ENCODE peak calls at places on chromosomes 1 and 21, in nine cellular contexts. One of them, this sample, is unnamed.

GRCh38 chr1:47823016-47823843 is 174.0 kb downstream of the TRABD2B start:
- DNase-seq in GM04503: no peak
- DNase-seq in CD4-positive, alpha-beta T cell: no peak
- DNase-seq in IMR-90: no peak
- DNase-seq in astrocyte: no peak
- DNase-seq in DMS53: no peak
- DNase-seq in CD8-positive, alpha-beta memory T cell: no peak
- DNase-seq in non-pigmented ciliary epithelial cell: no peak
- DNase-seq in Calu3: no peak
- DNase-seq in this sample: no peak

GRCh38 chr1:112717263-112717662 is 2.1 kb upstream of the PPM1J start:
- DNase-seq in non-pigmented ciliary epithelial cell: no peak
- DNase-seq in IMR-90: no peak
- DNase-seq in GM04503: no peak
- DNase-seq in CD4-positive, alpha-beta T cell: no peak
- DNase-seq in DMS53: no peak
- DNase-seq in astrocyte: no peak
- DNase-seq in Calu3: no peak
- DNase-seq in CD8-positive, alpha-beta memory T cell: no peak
- DNase-seq in this sample: no peak

GRCh38 chr1:192977089-192977706 is 82.0 kb downstream of the UCHL5 start:
- DNase-seq in CD4-positive, alpha-beta T cell: no peak
- DNase-seq in non-pigmented ciliary epithelial cell: no peak
- DNase-seq in DMS53: peak; percentile 20
- DNase-seq in astrocyte: no peak
- DNase-seq in Calu3: no peak
- DNase-seq in IMR-90: no peak
- DNase-seq in CD8-positive, alpha-beta memory T cell: no peak
- DNase-seq in GM04503: no peak
- DNase-seq in this sample: no peak

GRCh38 chr1:17531682-17532487 is 7.6 kb upstream of the ARHGEF10L start:
- DNase-seq in GM04503: no peak
- DNase-seq in IMR-90: no peak
- DNase-seq in DMS53: peak; percentile 21
- DNase-seq in non-pigmented ciliary epithelial cell: no peak
- DNase-seq in CD4-positive, alpha-beta T cell: no peak
- DNase-seq in astrocyte: peak; percentile 35
- DNase-seq in Calu3: no peak
- DNase-seq in CD8-positive, alpha-beta memory T cell: no peak
- DNase-seq in this sample: no peak

GRCh38 chr1:199292873-199293272 is 654.0 kb downstream of the PTPRC start:
- DNase-seq in CD8-positive, alpha-beta memory T cell: no peak
- DNase-seq in IMR-90: no peak
- DNase-seq in non-pigmented ciliary epithelial cell: no peak
- DNase-seq in GM04503: no peak
- DNase-seq in DMS53: no peak
- DNase-seq in CD4-positive, alpha-beta T cell: no peak
- DNase-seq in Calu3: no peak
- DNase-seq in astrocyte: no peak
- DNase-seq in this sample: no peak

GRCh38 chr1:44059956-44060355 is 28.7 kb upstream of the SLC6A9 start:
- DNase-seq in astrocyte: no peak
- DNase-seq in IMR-90: peak; percentile 40
- DNase-seq in DMS53: peak; percentile 25
- DNase-seq in CD4-positive, alpha-beta T cell: no peak
- DNase-seq in Calu3: no peak
- DNase-seq in GM04503: no peak
- DNase-seq in CD8-positive, alpha-beta memory T cell: no peak
- DNase-seq in non-pigmented ciliary epithelial cell: no peak
- DNase-seq in this sample: no peak

GRCh38 chr1:47738560-47739182 is 258.5 kb downstream of the TRABD2B start:
- DNase-seq in CD4-positive, alpha-beta T cell: no peak
- DNase-seq in DMS53: peak; percentile 80
- DNase-seq in non-pigmented ciliary epithelial cell: peak; percentile 9
- DNase-seq in IMR-90: peak; percentile 11
- DNase-seq in GM04503: no peak
- DNase-seq in Calu3: peak; percentile 72
- DNase-seq in astrocyte: peak; percentile 10
- DNase-seq in CD8-positive, alpha-beta memory T cell: no peak
- DNase-seq in this sample: no peak

GRCh38 chr21:42585881-42586280 is 67.5 kb upstream of the PDE9A start:
- DNase-seq in Calu3: no peak
- DNase-seq in IMR-90: no peak
- DNase-seq in non-pigmented ciliary epithelial cell: no peak
- DNase-seq in CD4-positive, alpha-beta T cell: no peak
- DNase-seq in CD8-positive, alpha-beta memory T cell: no peak
- DNase-seq in DMS53: no peak
- DNase-seq in GM04503: no peak
- DNase-seq in astrocyte: no peak
- DNase-seq in this sample: no peak

GRCh38 chr1:101918277-101918676 is 78.4 kb downstream of the OLFM3 start:
- DNase-seq in DMS53: no peak
- DNase-seq in GM04503: no peak
- DNase-seq in astrocyte: no peak
- DNase-seq in CD8-positive, alpha-beta memory T cell: no peak
- DNase-seq in Calu3: no peak
- DNase-seq in CD4-positive, alpha-beta T cell: no peak
- DNase-seq in IMR-90: no peak
- DNase-seq in non-pigmented ciliary epithelial cell: no peak
- DNase-seq in this sample: no peak

This sample was measured in T-helper 1 cell.